ENCODE peak calls at places on chromosome 13, in eight cellular contexts. T is right lobe of liver, R is Peyer's patch, F is IMR-90, W is stomach, L is K562, X is esophagus squamous epithelium, O is uterus. H is an unnamed sample. For H3K27me3, the result is how much of the 10 kb centered on the place peaks cover.

GRCh38 chr13:29369060-29369743 is 226.3 kb downstream of the SLC7A1 start:
- DNase-seq in T (no peak), R (no peak), F (peak), W (no peak), L (no peak), X (no peak), O (no peak), H (no peak)

GRCh38 chr13:31605076-31605858 is 134.1 kb upstream of the RXFP2 start:
- DNase-seq in T (no peak), R (no peak), F (no peak), W (no peak), L (no peak), X (no peak), O (no peak), H (no peak)

GRCh38 chr13:24921003-24921402 is 157.0 kb downstream of the RNF17 start:
- DNase-seq in T (no peak), R (no peak), F (no peak), W (no peak), L (peak), X (no peak), O (no peak), H (no peak)

GRCh38 chr13:30718661-30719520 is 16.5 kb upstream of the ALOX5AP start:
- DNase-seq in T (no peak), R (no peak), F (peak), W (no peak), L (no peak), X (no peak), O (no peak), H (no peak)

GRCh38 chr13:101773062-101773461 is 320.6 kb downstream of the ITGBL1 start:
- DNase-seq in T (no peak), R (no peak), F (no peak), W (no peak), L (no peak), X (no peak), O (no peak), H (no peak)

GRCh38 chr13:112444001-112444311 is 67.8 kb downstream of the SPACA7 start:
- DNase-seq in T (peak), R (peak), F (peak), W (peak), L (peak), X (no peak), O (peak), H (peak)

GRCh38 chr13:80284290-80284689 is 56.6 kb downstream of the SPRY2 start:
- DNase-seq in T (no peak), R (no peak), F (no peak), W (no peak), L (no peak), X (no peak), O (no peak), H (no peak)

GRCh38 chr13:77518266-77518665 is 17.2 kb upstream of the SCEL start:
- DNase-seq in T (no peak), R (no peak), F (no peak), W (no peak), L (no peak), X (no peak), O (no peak), H (no peak)

GRCh38 chr13:84076280-84076679 is 194.0 kb upstream of the SLITRK1 start:
- DNase-seq in T (no peak), R (no peak), F (no peak), W (no peak), L (no peak), X (no peak), O (no peak), H (no peak)

GRCh38 chr13:111031531-111031961 is 83.6 kb upstream of the ARHGEF7 start:
- DNase-seq in T (no peak), R (no peak), F (peak), W (no peak), L (no peak), X (no peak), O (no peak), H (no peak)
- TF ChIP-seq POLR2A in T (no peak), R (no peak), F (no peak), W (no peak), L (no peak), X (no peak), O (no peak), H (no peak)

GRCh38 chr13:109748677-109749076 is 37.7 kb downstream of the IRS2 start:
- DNase-seq in T (no peak), R (no peak), F (no peak), W (no peak), L (no peak), X (no peak), O (no peak), H (no peak)

GRCh38 chr13:109745702-109746101 is 40.7 kb downstream of the IRS2 start:
- DNase-seq in T (no peak), R (peak), F (no peak), W (no peak), L (peak), X (no peak), O (no peak), H (no peak)

GRCh38 chr13:109749365-109749764 is 37.0 kb downstream of the IRS2 start:
- DNase-seq in T (no peak), R (no peak), F (no peak), W (no peak), L (no peak), X (no peak), O (no peak), H (no peak)

GRCh38 chr13:109746364-109746763 is 40.0 kb downstream of the IRS2 start:
- DNase-seq in T (no peak), R (peak), F (no peak), W (no peak), L (no peak), X (no peak), O (no peak), H (no peak)

DNA sequence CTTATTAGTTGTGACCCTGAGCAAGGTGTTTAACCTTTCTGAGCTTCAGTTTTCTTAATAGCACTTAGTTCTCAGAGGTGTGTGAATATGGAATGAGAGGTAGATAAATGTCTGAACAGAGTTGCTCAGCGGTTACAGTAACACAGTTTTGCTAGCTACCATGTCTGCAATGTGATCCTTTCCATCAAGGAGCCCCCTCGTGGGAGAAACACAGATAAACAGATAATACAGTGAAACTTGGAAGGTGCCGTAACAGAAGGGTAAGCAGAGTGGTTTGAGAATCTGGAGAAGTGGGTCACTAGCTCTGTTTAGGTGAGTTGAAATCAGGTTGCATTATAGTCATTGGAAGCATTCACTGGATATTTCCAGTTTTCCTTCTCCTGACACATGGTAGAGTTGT is 38.9 kb downstream of the IRS2 start:
- DNase-seq in T (no peak), R (peak), F (no peak), W (no peak), L (no peak), X (no peak), O (no peak), H (no peak)
- H3K27me3 ChIP-seq in T (under half), R (under half), F (under half), W (under half), L (under half), X (under half), O (under half), H (under half)

DNA sequence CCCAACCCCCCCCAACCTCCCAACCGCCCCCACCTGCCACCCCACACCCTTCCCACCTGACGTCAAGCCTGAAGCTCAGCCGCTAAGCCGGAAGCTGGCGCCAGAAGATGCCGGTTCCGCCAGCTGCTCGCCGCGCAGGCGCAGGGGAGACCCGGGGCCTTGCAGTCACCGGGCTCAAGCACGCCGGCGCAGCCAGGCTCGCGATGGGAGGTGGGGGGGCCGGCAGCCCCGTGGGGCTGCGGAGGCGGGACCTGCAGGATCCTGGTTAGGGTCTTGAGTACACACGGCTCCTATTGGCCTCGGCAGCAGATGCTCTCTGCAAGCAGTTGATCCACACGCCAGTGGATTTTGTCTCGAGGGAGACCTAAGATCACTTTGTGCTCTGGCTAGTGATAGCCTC is at the start of gene LIG4:
- DNase-seq in T (peak), R (peak), F (peak), W (peak), L (peak), X (peak), O (peak), H (peak)
- TF ChIP-seq POLR2A in T (peak), R (peak), F (no peak), W (no peak), L (peak), X (no peak), O (no peak), H (no peak)

GRCh38 chr13:99986751-99987150 is 5.2 kb downstream of the ZIC2 start:
- DNase-seq in T (no peak), R (no peak), F (no peak), W (no peak), L (no peak), X (no peak), O (no peak), H (no peak)
- H3K27me3 ChIP-seq in T (under half), R (half or more), F (half or more), W (half or more), L (under half), X (half or more), O (under half), H (half or more)

H was measured in suprapubic skin.